ENCODE peak calls at places on chromosome 2, in nine cellular contexts. E, F, W, U, L, I, Z, N and V are unnamed samples.

GRCh38 chr2:44244135-44244871 is 31.0 kb upstream of the SLC3A1 start:
- DNase-seq in Z (peak), U (peak), E (peak), F (peak), N (peak), I (peak), W (peak), L (no peak), V (peak)

GRCh38 chr2:24830351-24830750 is 37.1 kb downstream of the CENPO start:
- DNase-seq in L (peak), N (no peak), U (no peak), F (no peak), I (peak), W (no peak), E (peak), Z (no peak), V (no peak)

GRCh38 chr2:15388406-15389325 is 172.5 kb downstream of the NBAS start:
- DNase-seq in Z (no peak), F (no peak), L (no peak), N (no peak), U (no peak), E (no peak), I (no peak), W (no peak), V (no peak)

GRCh38 chr2:226124548-226125011 is 675.0 kb downstream of the IRS1 start:
- DNase-seq in N (no peak), L (no peak), I (peak), F (no peak), W (no peak), U (no peak), E (no peak), Z (no peak), V (no peak)

GRCh38 chr2:143420313-143420712 is 291.1 kb downstream of the ARHGAP15 start:
- DNase-seq in N (no peak), W (no peak), U (no peak), I (no peak), E (no peak), Z (no peak), L (no peak), F (no peak), V (no peak)

GRCh38 chr2:224887159-224887558 is 155.1 kb downstream of the DOCK10 start:
- DNase-seq in N (no peak), U (no peak), E (no peak), I (no peak), Z (no peak), F (no peak), L (no peak), W (no peak), V (no peak)

GRCh38 chr2:123532126-123532525 is 493.0 kb upstream of the CNTNAP5 start:
- DNase-seq in I (no peak), N (no peak), E (no peak), W (no peak), U (no peak), F (no peak), L (no peak), Z (no peak), V (no peak)

GRCh38 chr2:215711484-215712034 is 275.7 kb upstream of the FN1 start:
- DNase-seq in N (no peak), W (no peak), Z (no peak), I (no peak), E (no peak), F (no peak), L (no peak), U (no peak), V (peak)

GRCh38 chr2:113283704-113284284 is 5.1 kb upstream of the PAX8 start:
- DNase-seq in L (peak), W (peak), U (no peak), E (peak), N (peak), F (peak), Z (peak), I (peak), V (peak)

GRCh38 chr2:174597347-174598047 is at the start of gene WIPF1:
- DNase-seq in L (no peak), U (no peak), W (peak), E (peak), N (no peak), Z (peak), I (no peak), F (no peak), V (peak)
- TF ChIP-seq POLR2A in L (peak), U (no peak), W (no peak), E (peak), N (no peak), Z (peak), I (no peak), F (peak), V (no peak)

GRCh38 chr2:241763551-241764271 is 12.9 kb upstream of the GAL3ST2 start:
- DNase-seq in F (no peak), E (no peak), I (no peak), Z (no peak), U (no peak), L (peak), W (no peak), N (no peak), V (no peak)

GRCh38 chr2:241762321-241762932 is 14.2 kb upstream of the GAL3ST2 start:
- DNase-seq in I (no peak), N (peak), U (no peak), L (peak), W (no peak), E (no peak), F (no peak), Z (no peak), V (no peak)

GRCh38 chr2:241760301-241760771 is 16.3 kb upstream of the GAL3ST2 start:
- DNase-seq in N (no peak), I (no peak), U (peak), F (no peak), L (peak), Z (no peak), W (no peak), E (no peak), V (no peak)

GRCh38 chr2:241764272-241765241 is 12.1 kb upstream of the GAL3ST2 start:
- DNase-seq in L (peak), E (no peak), N (no peak), U (no peak), F (no peak), I (no peak), Z (peak), W (no peak), V (no peak)

GRCh38 chr2:241762933-241763369 is 13.7 kb upstream of the GAL3ST2 start:
- DNase-seq in L (peak), N (no peak), I (no peak), F (no peak), U (no peak), Z (no peak), E (peak), W (no peak), V (no peak)
- TF ChIP-seq POLR2A in L (no peak), N (no peak), I (no peak), F (no peak), U (no peak), Z (no peak), E (no peak), W (no peak), V (no peak)

DNA sequence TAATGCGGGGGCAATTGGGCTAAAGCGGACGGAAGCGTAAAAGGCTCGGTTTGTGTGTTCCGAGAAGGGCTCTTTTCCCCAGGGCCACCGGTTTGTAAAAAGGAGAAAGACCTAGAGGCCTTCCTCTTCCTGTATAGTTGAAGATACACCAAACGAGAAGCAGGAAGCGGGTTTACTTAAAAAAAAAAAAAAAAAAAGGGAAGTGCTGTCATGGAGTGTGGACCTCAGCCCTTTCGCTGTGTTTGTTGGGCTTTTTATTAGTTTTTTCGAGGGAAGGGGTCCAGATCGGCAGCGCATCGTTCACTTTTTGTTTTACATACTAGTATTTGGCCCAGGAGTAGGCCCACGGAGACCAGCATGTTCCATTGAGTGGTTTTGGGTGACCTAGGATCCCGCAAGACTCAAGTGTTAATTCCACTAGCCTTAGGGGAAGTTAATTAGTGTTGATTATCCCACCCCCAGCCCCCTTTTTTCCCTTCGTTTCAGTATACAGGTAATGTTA is 669 bp downstream of the ACTR2 start:
- DNase-seq in U (no peak), Z (no peak), F (no peak), I (no peak), E (no peak), W (no peak), N (no peak), L (no peak), V (no peak)
- TF ChIP-seq POLR2A in U (no peak), Z (no peak), F (no peak), I (no peak), E (no peak), W (no peak), N (no peak), L (no peak), V (no peak)

GRCh38 chr2:135743860-135744259 is 2.2 kb downstream of the UBXN4 start:
- DNase-seq in W (no peak), Z (no peak), F (no peak), N (no peak), I (no peak), L (no peak), E (no peak), U (no peak), V (no peak)

GRCh38 chr2:135745545-135745944 is 3.9 kb downstream of the UBXN4 start:
- DNase-seq in E (no peak), U (no peak), N (no peak), Z (no peak), I (no peak), F (no peak), L (no peak), W (no peak), V (peak)

GRCh38 chr2:135742307-135742838 is 718 bp downstream of the UBXN4 start:
- DNase-seq in E (peak), F (peak), L (no peak), N (peak), Z (peak), U (no peak), I (no peak), W (peak), V (no peak)

GRCh38 chr2:135741395-135742306 is at the start of gene UBXN4:
- DNase-seq in F (peak), I (peak), U (peak), E (peak), Z (peak), N (peak), W (peak), L (peak), V (peak)

GRCh38 chr2:135744761-135745314 is 3.2 kb downstream of the UBXN4 start:
- DNase-seq in U (no peak), F (no peak), I (no peak), Z (no peak), N (no peak), L (peak), E (no peak), W (peak), V (no peak)
- TF ChIP-seq POLR2A in U (no peak), F (no peak), I (no peak), Z (no peak), N (no peak), L (no peak), E (no peak), W (no peak), V (no peak)

DNA sequence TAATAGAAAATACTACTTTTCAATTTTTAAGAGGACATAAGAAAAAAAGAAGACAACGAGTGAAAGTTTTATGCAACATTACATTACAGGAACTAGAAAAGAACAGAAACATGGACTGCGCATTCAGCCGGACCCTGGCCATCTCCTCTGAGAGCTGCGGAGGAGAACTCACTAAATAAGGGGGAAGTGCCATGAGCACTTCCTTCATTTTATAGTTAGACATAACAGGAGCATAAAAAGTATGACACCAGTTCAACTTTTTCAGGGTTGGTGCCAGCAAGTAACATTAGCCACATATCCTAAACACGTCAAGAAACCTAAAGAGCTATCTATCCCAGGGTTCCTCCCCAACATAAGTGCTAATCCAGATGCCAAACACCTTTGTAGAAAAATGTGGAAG is 78.0 kb upstream of the SERTAD2 start:
- DNase-seq in I (no peak), L (no peak), N (no peak), U (no peak), Z (no peak), F (no peak), W (no peak), E (no peak), V (no peak)
- TF ChIP-seq POLR2A in I (no peak), L (no peak), N (no peak), U (no peak), Z (no peak), F (peak), W (no peak), E (no peak), V (no peak)